ENCODE peak calls at places on chromosomes 11 and 22, in ten cellular contexts. H is stimulated activated CD8-positive, alpha-beta memory T cell treated with anti-CD3 and anti-CD28 coated beads, Interleukin-7, amount 100 ng/mL, for 1 hour; Y is stimulated activated CD4-positive, alpha-beta T cell treated with anti-CD3 and anti-CD28 coated beads, Interleukin-15, amount 100 ng/mL, for 1 hour; P is effector CD4-positive, alpha-beta T cell; A is Peyer's patch; S is iris pigment epithelial cell; W is body of pancreas; G is hepatocyte; V is NCI-H1930; R is stimulated activated effector memory CD8-positive, alpha-beta T cell treated with anti-CD3 and anti-CD28 coated beads, Interleukin-12 subunit alpha, Interleukin-12 subunit beta, amount 100 ng/mL, for 72 hours. X is an unnamed sample.

GRCh38 chr11:112841719-112842118 is 119.5 kb upstream of the NCAM1 start:
- DNase-seq in H (no peak), G (no peak), P (no peak), S (no peak), A (no peak), R (no peak), V (no peak), W (no peak), Y (no peak), X (no peak)

GRCh38 chr11:120142072-120142423 is 4.1 kb upstream of the TRIM29 start:
- DNase-seq in P (no peak), S (no peak), W (peak; percentile 7), R (no peak), H (no peak), G (no peak), Y (no peak), V (no peak), A (no peak), X (no peak)

GRCh38 chr11:33772300-33772699 is 2.0 kb downstream of the FBXO3 start:
- DNase-seq in W (peak; percentile 18), G (peak; percentile 31), R (no peak), S (peak; percentile 61), H (no peak), A (no peak), V (no peak), Y (no peak), P (no peak), X (no peak)

GRCh38 chr11:563066-563811 is 2.5 kb downstream of the RASSF7 start:
- DNase-seq in A (no peak), P (no peak), V (no peak), H (no peak), R (no peak), S (no peak), G (no peak), W (no peak), Y (no peak), X (no peak)

GRCh38 chr11:102010776-102011500 is 36.3 kb upstream of the CFAP300 start:
- DNase-seq in S (peak; percentile 89), G (peak; percentile 89), P (no peak), H (no peak), R (no peak), Y (no peak), V (no peak), W (no peak), A (peak; percentile 78), X (peak; percentile 69)

GRCh38 chr11:17765381-17766359 is 31.1 kb downstream of the KCNC1 start:
- DNase-seq in V (no peak), Y (no peak), G (no peak), W (no peak), H (no peak), A (peak; percentile 39), R (no peak), P (no peak), S (peak; percentile 5), X (no peak)

GRCh38 chr22:43191831-43192230 is 4.9 kb upstream of the TTLL12 start:
- DNase-seq in A (no peak), P (no peak), V (no peak), S (no peak), R (no peak), W (no peak), Y (no peak), H (no peak), G (no peak), X (no peak)

GRCh38 chr11:76578655-76579046 is 91.9 kb downstream of the LRRC32 start:
- DNase-seq in S (no peak), Y (no peak), G (peak; percentile 35), R (no peak), P (no peak), W (peak; percentile 42), A (peak; percentile 35), H (no peak), V (no peak), X (peak; percentile 73)

GRCh38 chr11:114196994-114197702 is 99.1 kb upstream of the NNMT start:
- DNase-seq in P (no peak), A (no peak), R (no peak), V (no peak), S (peak; percentile 34), W (no peak), G (no peak), Y (no peak), H (no peak), X (peak; percentile 35)

GRCh38 chr11:67044496-67044895 is 12.2 kb upstream of the RHOD start:
- DNase-seq in P (no peak), W (no peak), H (no peak), V (no peak), G (no peak), S (no peak), Y (no peak), A (no peak), R (no peak), X (no peak)

GRCh38 chr22:29456211-29456671 is 17.9 kb downstream of the RFPL1 start:
- DNase-seq in V (no peak), A (no peak), P (no peak), Y (no peak), G (no peak), H (no peak), R (no peak), S (peak; percentile 70), W (no peak), X (no peak)

GRCh38 chr11:64598106-64598796 is 7.2 kb downstream of the SLC22A12 start:
- DNase-seq in W (no peak), R (no peak), A (peak; percentile 28), H (no peak), Y (no peak), P (no peak), V (no peak), S (no peak), G (no peak), X (no peak)

GRCh38 chr22:41603873-41604332 is 14.3 kb upstream of the PMM1 start:
- DNase-seq in S (no peak), G (no peak), P (peak; percentile 49), V (no peak), A (no peak), H (no peak), W (no peak), Y (no peak), R (peak; percentile 29), X (no peak)

X was measured in fibroblast of villous mesenchyme.